ENCODE peak calls at places on chromosomes 6 and 20, in eight cellular contexts. F, A, U, R, S, B, Z and C are unnamed samples.
A peak's percentile ranks its signal among the peaks of the same experiment; 100 is the strongest.

GRCh38 chr6:132227937-132228336 is 173.3 kb downstream of the MOXD1 start:
- DNase-seq in F (no peak), A (peak; percentile 78), U (peak; percentile 91), R (peak; percentile 26), S (peak; percentile 90), B (no peak), Z (no peak), C (no peak)

GRCh38 chr6:939526-940252 is 246.8 kb upstream of the EXOC2 start:
- DNase-seq in F (no peak), A (no peak), U (no peak), R (no peak), S (no peak), B (no peak), Z (no peak), C (no peak)

GRCh38 chr6:17710331-17710730 is 3.6 kb upstream of the NUP153 start:
- DNase-seq in F (no peak), A (no peak), U (peak; percentile 27), R (no peak), S (peak; percentile 71), B (no peak), Z (no peak), C (no peak)

GRCh38 chr6:147577466-147577865 is 69.0 kb downstream of the SAMD5 start:
- DNase-seq in F (no peak), A (no peak), U (no peak), R (no peak), S (no peak), B (no peak), Z (no peak), C (no peak)

GRCh38 chr6:13605634-13606033 is 9.5 kb upstream of the NOL7 start:
- DNase-seq in F (no peak), A (no peak), U (no peak), R (no peak), S (no peak), B (no peak), Z (no peak), C (no peak)

GRCh38 chr6:43972915-43973304 is 154.3 kb downstream of the MRPL14 start:
- DNase-seq in F (no peak), A (peak; percentile 78), U (peak; percentile 83), R (peak; percentile 92), S (peak; percentile 89), B (no peak), Z (no peak), C (no peak)

GRCh38 chr6:93021235-93021909 is 398.0 kb downstream of the EPHA7 start:
- DNase-seq in F (no peak), A (no peak), U (no peak), R (no peak), S (no peak), B (no peak), Z (no peak), C (no peak)

GRCh38 chr6:110408891-110409290 is 6.5 kb downstream of the DDO start:
- DNase-seq in F (no peak), A (no peak), U (no peak), R (no peak), S (no peak), B (no peak), Z (no peak), C (no peak)

GRCh38 chr6:149931501-149931900 is 8.6 kb upstream of the RAET1G start:
- DNase-seq in F (no peak), A (no peak), U (no peak), R (no peak), S (no peak), B (no peak), Z (no peak), C (no peak)

GRCh38 chr6:135159531-135159930 is 21.6 kb upstream of the MYB start:
- DNase-seq in F (no peak), A (no peak), U (no peak), R (no peak), S (no peak), B (peak; percentile 84), Z (peak; percentile 63), C (peak; percentile 36)

GRCh38 chr6:142489722-142490610 is 188.2 kb downstream of the ADGRG6 start:
- DNase-seq in F (no peak), A (no peak), U (peak; percentile 53), R (no peak), S (no peak), B (no peak), Z (no peak), C (no peak)

GRCh38 chr20:10524643-10525042 is 89.5 kb downstream of the SLX4IP start:
- DNase-seq in F (no peak), A (no peak), U (peak; percentile 65), R (no peak), S (peak; percentile 44), B (no peak), Z (no peak), C (no peak)

GRCh38 chr20:53789913-53790675 is 196.5 kb upstream of the ZNF217 start:
- DNase-seq in F (no peak), A (no peak), U (no peak), R (no peak), S (no peak), B (no peak), Z (no peak), C (no peak)

GRCh38 chr6:4017847-4018193 is 61.1 kb downstream of the FAM217A start:
- DNase-seq in F (no peak), A (no peak), U (peak; percentile 49), R (no peak), S (peak; percentile 63), B (peak; percentile 14), Z (peak; percentile 60), C (peak; percentile 26)

GRCh38 chr20:19758888-19759331 is 852 bp downstream of the RIN2 start:
- DNase-seq in F (peak; percentile 89), A (no peak), U (peak; percentile 16), R (peak; percentile 23), S (peak; percentile 40), B (no peak), Z (no peak), C (no peak)

GRCh38 chr6:140490086-140490485 is 1115.6 kb upstream of the CITED2 start:
- DNase-seq in F (no peak), A (no peak), U (no peak), R (no peak), S (peak; percentile 26), B (no peak), Z (no peak), C (no peak)

GRCh38 chr20:52402950-52403349 is 211.4 kb upstream of the ZFP64 start:
- DNase-seq in F (no peak), A (no peak), U (no peak), R (no peak), S (no peak), B (no peak), Z (no peak), C (no peak)

GRCh38 chr6:24856954-24857670 is 58.4 kb upstream of the ARMH2 start:
- DNase-seq in F (no peak), A (no peak), U (no peak), R (no peak), S (no peak), B (peak; percentile 60), Z (no peak), C (no peak)

GRCh38 chr6:10146723-10147451 is 268.0 kb downstream of the TFAP2A start:
- DNase-seq in F (peak; percentile 7), A (no peak), U (peak; percentile 5), R (peak; percentile 14), S (peak; percentile 31), B (peak; percentile 27), Z (peak; percentile 76), C (peak; percentile 48)

GRCh38 chr6:7541175-7542064 is at the start of gene DSP:
- DNase-seq in F (peak; percentile 77), A (no peak), U (no peak), R (no peak), S (peak; percentile 32), B (peak; percentile 44), Z (peak; percentile 9), C (peak; percentile 42)

GRCh38 chr6:15254074-15254975 is 8.5 kb downstream of the JARID2 start:
- DNase-seq in F (no peak), A (no peak), U (no peak), R (no peak), S (peak; percentile 48), B (no peak), Z (peak; percentile 86), C (no peak)

GRCh38 chr6:111691345-111692225 is 85.9 kb upstream of the TRAF3IP2 start:
- DNase-seq in F (no peak), A (no peak), U (no peak), R (peak; percentile 65), S (peak; percentile 47), B (no peak), Z (no peak), C (no peak)

GRCh38 chr6:54646069-54646468 is 200.5 kb upstream of the FAM83B start:
- DNase-seq in F (no peak), A (no peak), U (no peak), R (no peak), S (no peak), B (no peak), Z (no peak), C (no peak)

GRCh38 chr6:105424177-105424783 is 21.4 kb upstream of the PREP start:
- DNase-seq in F (peak; percentile 68), A (no peak), U (peak; percentile 26), R (no peak), S (peak; percentile 82), B (peak; percentile 76), Z (peak; percentile 77), C (peak; percentile 58)
- TF ChIP-seq CTCF in F (peak; percentile 70), A (peak; percentile 61), U (peak; percentile 71), R (peak; percentile 61), S (peak; percentile 79), B (peak; percentile 48), Z (peak; percentile 68), C (peak; percentile 79)

GRCh38 chr20:2093200-2093781 is 8.3 kb upstream of the STK35 start:
- DNase-seq in F (peak; percentile 23), A (no peak), U (no peak), R (no peak), S (no peak), B (peak; percentile 63), Z (peak; percentile 42), C (peak; percentile 27)
- TF ChIP-seq CTCF in F (peak; percentile 50), A (peak; percentile 6), U (peak; percentile 40), R (peak; percentile 37), S (peak; percentile 72), B (peak; percentile 69), Z (peak; percentile 58), C (peak; percentile 68)

DNA sequence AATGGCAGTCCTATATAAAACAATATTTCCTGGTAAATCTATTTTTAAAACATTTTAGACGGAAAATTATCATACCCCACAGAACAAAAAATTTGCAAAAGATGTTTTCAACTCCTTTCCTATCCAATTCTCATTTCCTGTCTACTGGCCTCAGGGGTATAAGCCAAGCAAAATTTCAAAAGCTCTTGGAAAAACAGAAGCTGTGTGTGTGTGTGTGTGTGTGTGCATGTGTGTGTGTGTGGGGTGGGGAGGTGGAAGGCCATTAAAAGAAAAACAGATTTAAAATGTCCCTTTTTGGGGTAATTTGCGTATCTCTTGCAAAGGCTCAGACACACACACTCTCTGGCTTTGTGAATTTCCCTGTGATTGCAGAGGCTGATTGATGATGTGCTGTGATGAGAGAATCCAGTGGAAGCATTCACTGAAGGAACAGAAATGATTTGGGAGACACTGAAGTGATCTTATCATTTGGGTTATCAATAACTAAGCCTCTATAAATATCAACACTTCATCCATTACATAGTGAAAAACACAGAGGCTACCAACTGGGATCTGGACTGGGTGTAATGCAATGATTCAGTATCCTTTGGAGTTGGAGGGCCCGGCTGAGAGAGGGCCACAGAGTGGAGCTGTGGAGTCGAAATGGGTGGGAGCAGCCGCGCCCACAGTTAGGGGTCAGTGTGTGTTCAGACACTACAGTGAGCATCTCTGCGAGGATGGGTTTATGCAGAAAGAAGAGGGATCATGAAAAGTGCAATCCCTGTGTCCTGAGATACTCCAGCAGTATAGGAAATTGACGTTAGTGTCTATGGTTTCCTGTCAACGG is 106.8 kb upstream of the PREP start:
- DNase-seq in F (peak; percentile 48), A (no peak), U (no peak), R (no peak), S (peak; percentile 64), B (no peak), Z (no peak), C (no peak)
- TF ChIP-seq CTCF in F (peak; percentile 34), A (peak; percentile 6), U (peak; percentile 23), R (peak; percentile 39), S (peak; percentile 75), B (no peak), Z (no peak), C (no peak)

GRCh38 chr6:73308712-73309533 is 45.2 kb downstream of the DPPA5 start:
- DNase-seq in F (peak; percentile 11), A (no peak), U (no peak), R (no peak), S (peak; percentile 30), B (no peak), Z (peak; percentile 28), C (no peak)
- TF ChIP-seq CTCF in F (no peak), A (peak; percentile 19), U (no peak), R (peak; percentile 7), S (peak; percentile 40), B (no peak), Z (no peak), C (no peak)